ENCODE peak calls at places on chromosomes 13 and 19, in seven cellular contexts. One of them, this sample, is unnamed.

GRCh38 chr13:50319603-50320296 is 304.5 kb downstream of the KCNRG start:
- DNase-seq in stomach: no peak
- DNase-seq in A549: no peak
- DNase-seq in H1: no peak
- DNase-seq in ovary: no peak
- DNase-seq in GM12878: no peak
- DNase-seq in sigmoid colon: no peak
- DNase-seq in this sample: no peak

GRCh38 chr13:53848546-53848945 is 819.9 kb downstream of the OLFM4 start:
- DNase-seq in ovary: no peak
- DNase-seq in stomach: no peak
- DNase-seq in H1: no peak
- DNase-seq in GM12878: no peak
- DNase-seq in sigmoid colon: no peak
- DNase-seq in A549: no peak
- DNase-seq in this sample: no peak

GRCh38 chr13:61954092-61954491 is 538.4 kb upstream of the PCDH20 start:
- DNase-seq in A549: no peak
- DNase-seq in stomach: no peak
- DNase-seq in GM12878: no peak
- DNase-seq in sigmoid colon: no peak
- DNase-seq in ovary: no peak
- DNase-seq in H1: no peak
- DNase-seq in this sample: no peak

GRCh38 chr13:28503182-28503980 is 8.5 kb upstream of the FLT1 start:
- DNase-seq in GM12878: no peak
- DNase-seq in sigmoid colon: no peak
- DNase-seq in A549: no peak
- DNase-seq in ovary: no peak
- DNase-seq in H1: no peak
- DNase-seq in stomach: no peak
- DNase-seq in this sample: no peak

GRCh38 chr19:56126983-56127780 is 6.1 kb upstream of the ZNF787 start:
- DNase-seq in H1: no peak
- DNase-seq in stomach: no peak
- DNase-seq in A549: no peak
- DNase-seq in ovary: no peak
- DNase-seq in GM12878: no peak
- DNase-seq in sigmoid colon: no peak
- DNase-seq in this sample: no peak

GRCh38 chr13:90867336-90867683 is 480.2 kb upstream of the MIR17HG start:
- DNase-seq in H1: peak
- DNase-seq in GM12878: peak
- DNase-seq in A549: peak
- DNase-seq in sigmoid colon: no peak
- DNase-seq in stomach: peak
- DNase-seq in ovary: peak
- DNase-seq in this sample: no peak

GRCh38 chr19:7242601-7243258 is 51.5 kb downstream of the INSR start:
- DNase-seq in ovary: no peak
- DNase-seq in H1: no peak
- DNase-seq in A549: no peak
- DNase-seq in sigmoid colon: no peak
- DNase-seq in stomach: no peak
- DNase-seq in GM12878: peak
- DNase-seq in this sample: no peak

GRCh38 chr13:59208405-59209195 is 955.1 kb downstream of the DIAPH3 start:
- DNase-seq in stomach: no peak
- DNase-seq in A549: no peak
- DNase-seq in ovary: no peak
- DNase-seq in GM12878: no peak
- DNase-seq in sigmoid colon: no peak
- DNase-seq in H1: no peak
- DNase-seq in this sample: no peak

GRCh38 chr19:23802290-23802689 is 43.6 kb upstream of the ZNF681 start:
- DNase-seq in sigmoid colon: no peak
- DNase-seq in GM12878: no peak
- DNase-seq in A549: no peak
- DNase-seq in H1: no peak
- DNase-seq in ovary: no peak
- DNase-seq in stomach: no peak
- DNase-seq in this sample: no peak

GRCh38 chr13:28568286-28568685 is 73.4 kb upstream of the FLT1 start:
- DNase-seq in ovary: no peak
- DNase-seq in sigmoid colon: peak
- DNase-seq in GM12878: no peak
- DNase-seq in A549: no peak
- DNase-seq in stomach: peak
- DNase-seq in H1: no peak
- DNase-seq in this sample: no peak

GRCh38 chr19:46904114-46905060 is 43.6 kb downstream of the ARHGAP35 start:
- DNase-seq in A549: no peak
- DNase-seq in ovary: peak
- DNase-seq in sigmoid colon: peak
- DNase-seq in H1: no peak
- DNase-seq in stomach: no peak
- DNase-seq in GM12878: no peak
- DNase-seq in this sample: no peak

GRCh38 chr13:83752141-83752540 is 130.1 kb downstream of the SLITRK1 start:
- DNase-seq in GM12878: no peak
- DNase-seq in sigmoid colon: no peak
- DNase-seq in ovary: no peak
- DNase-seq in stomach: no peak
- DNase-seq in A549: no peak
- DNase-seq in H1: no peak
- DNase-seq in this sample: no peak

GRCh38 chr13:99173606-99174005 is 27.0 kb upstream of the UBAC2 start:
- DNase-seq in stomach: no peak
- DNase-seq in sigmoid colon: no peak
- DNase-seq in A549: no peak
- DNase-seq in GM12878: no peak
- DNase-seq in H1: no peak
- DNase-seq in ovary: no peak
- DNase-seq in this sample: no peak

GRCh38 chr19:34241513-34242337 is 12.6 kb upstream of the GARRE1 start:
- DNase-seq in sigmoid colon: no peak
- DNase-seq in ovary: no peak
- DNase-seq in A549: peak
- DNase-seq in stomach: peak
- DNase-seq in GM12878: no peak
- DNase-seq in H1: peak
- DNase-seq in this sample: no peak

GRCh38 chr13:75145926-75146325 is 336.0 kb downstream of the TBC1D4 start:
- DNase-seq in H1: no peak
- DNase-seq in A549: no peak
- DNase-seq in GM12878: no peak
- DNase-seq in ovary: no peak
- DNase-seq in sigmoid colon: no peak
- DNase-seq in stomach: no peak
- DNase-seq in this sample: no peak

GRCh38 chr19:46660601-46661019 is 372 bp downstream of the DACT3 start:
- DNase-seq in sigmoid colon: no peak
- DNase-seq in A549: no peak
- DNase-seq in H1: no peak
- DNase-seq in GM12878: no peak
- DNase-seq in ovary: no peak
- DNase-seq in stomach: no peak
- DNase-seq in this sample: no peak

GRCh38 chr13:29886446-29886845 is 36.0 kb upstream of the UBL3 start:
- DNase-seq in A549: no peak
- DNase-seq in stomach: no peak
- DNase-seq in sigmoid colon: no peak
- DNase-seq in GM12878: no peak
- DNase-seq in ovary: no peak
- DNase-seq in H1: no peak
- DNase-seq in this sample: peak

GRCh38 chr19:55075366-55075998 is at the start of gene EPS8L1:
- DNase-seq in A549: no peak
- DNase-seq in stomach: peak
- DNase-seq in ovary: peak
- DNase-seq in GM12878: no peak
- DNase-seq in H1: peak
- DNase-seq in sigmoid colon: no peak
- DNase-seq in this sample: no peak

GRCh38 chr19:35935911-35936737 is at the start of gene LRFN3:
- DNase-seq in GM12878: no peak
- DNase-seq in A549: peak
- DNase-seq in H1: peak
- DNase-seq in sigmoid colon: peak
- DNase-seq in ovary: peak
- DNase-seq in stomach: peak
- DNase-seq in this sample: no peak

GRCh38 chr19:2294377-2295335 is 12.7 kb upstream of the PEAK3 start:
- DNase-seq in sigmoid colon: peak
- DNase-seq in A549: no peak
- DNase-seq in ovary: no peak
- DNase-seq in GM12878: no peak
- DNase-seq in H1: no peak
- DNase-seq in stomach: no peak
- DNase-seq in this sample: no peak

GRCh38 chr19:18171605-18172327 is 1.8 kb upstream of the IFI30 start:
- DNase-seq in sigmoid colon: no peak
- DNase-seq in A549: no peak
- DNase-seq in ovary: no peak
- DNase-seq in stomach: no peak
- DNase-seq in H1: no peak
- DNase-seq in GM12878: no peak
- DNase-seq in this sample: no peak
- TF ChIP-seq EP300 in sigmoid colon: no peak
- TF ChIP-seq EP300 in A549: no peak
- TF ChIP-seq EP300 in ovary: no peak
- TF ChIP-seq EP300 in stomach: no peak
- TF ChIP-seq EP300 in H1: no peak
- TF ChIP-seq EP300 in GM12878: no peak
- TF ChIP-seq EP300 in this sample: no peak

GRCh38 chr19:16373079-16373478 is 48.5 kb downstream of the KLF2 start:
- DNase-seq in sigmoid colon: no peak
- DNase-seq in stomach: no peak
- DNase-seq in H1: no peak
- DNase-seq in ovary: no peak
- DNase-seq in GM12878: no peak
- DNase-seq in A549: no peak
- DNase-seq in this sample: no peak

GRCh38 chr19:16374436-16374835 is 49.8 kb downstream of the KLF2 start:
- DNase-seq in stomach: no peak
- DNase-seq in A549: no peak
- DNase-seq in H1: no peak
- DNase-seq in ovary: no peak
- DNase-seq in GM12878: no peak
- DNase-seq in sigmoid colon: no peak
- DNase-seq in this sample: no peak

GRCh38 chr19:16375157-16375935 is 50.7 kb downstream of the KLF2 start:
- DNase-seq in H1: no peak
- DNase-seq in ovary: no peak
- DNase-seq in A549: no peak
- DNase-seq in sigmoid colon: no peak
- DNase-seq in stomach: no peak
- DNase-seq in GM12878: no peak
- DNase-seq in this sample: no peak

GRCh38 chr19:16373539-16373938 is 48.9 kb downstream of the KLF2 start:
- DNase-seq in A549: no peak
- DNase-seq in sigmoid colon: peak
- DNase-seq in stomach: no peak
- DNase-seq in GM12878: no peak
- DNase-seq in ovary: peak
- DNase-seq in H1: no peak
- DNase-seq in this sample: no peak

DNA sequence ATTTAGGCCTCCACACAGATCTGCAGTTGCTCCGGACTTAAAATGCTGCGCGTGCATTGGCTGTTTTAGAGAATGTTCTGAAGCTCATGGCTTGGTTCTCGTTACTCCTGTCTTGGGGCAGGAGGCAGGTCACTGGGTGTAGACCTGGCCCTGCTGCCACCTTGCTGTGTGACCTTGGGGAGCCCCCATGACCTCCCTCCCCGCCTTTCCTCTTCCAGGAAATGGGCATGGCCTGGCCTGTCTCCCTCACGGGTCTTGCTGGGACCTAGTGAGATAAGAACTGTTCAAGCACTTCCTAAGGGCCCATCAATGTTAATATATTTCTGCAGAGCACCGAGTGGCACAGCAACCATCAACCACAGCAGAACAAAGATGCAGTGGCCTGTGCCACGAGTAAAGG is 49.4 kb downstream of the KLF2 start:
- DNase-seq in A549: no peak
- DNase-seq in H1: no peak
- DNase-seq in GM12878: no peak
- DNase-seq in sigmoid colon: peak
- DNase-seq in ovary: no peak
- DNase-seq in stomach: no peak
- DNase-seq in this sample: no peak
- H3K4me3 ChIP-seq in A549: no peak
- H3K4me3 ChIP-seq in H1: no peak
- H3K4me3 ChIP-seq in GM12878: no peak
- H3K4me3 ChIP-seq in sigmoid colon: no peak
- H3K4me3 ChIP-seq in ovary: no peak
- H3K4me3 ChIP-seq in stomach: no peak
- H3K4me3 ChIP-seq in this sample: no peak

DNA sequence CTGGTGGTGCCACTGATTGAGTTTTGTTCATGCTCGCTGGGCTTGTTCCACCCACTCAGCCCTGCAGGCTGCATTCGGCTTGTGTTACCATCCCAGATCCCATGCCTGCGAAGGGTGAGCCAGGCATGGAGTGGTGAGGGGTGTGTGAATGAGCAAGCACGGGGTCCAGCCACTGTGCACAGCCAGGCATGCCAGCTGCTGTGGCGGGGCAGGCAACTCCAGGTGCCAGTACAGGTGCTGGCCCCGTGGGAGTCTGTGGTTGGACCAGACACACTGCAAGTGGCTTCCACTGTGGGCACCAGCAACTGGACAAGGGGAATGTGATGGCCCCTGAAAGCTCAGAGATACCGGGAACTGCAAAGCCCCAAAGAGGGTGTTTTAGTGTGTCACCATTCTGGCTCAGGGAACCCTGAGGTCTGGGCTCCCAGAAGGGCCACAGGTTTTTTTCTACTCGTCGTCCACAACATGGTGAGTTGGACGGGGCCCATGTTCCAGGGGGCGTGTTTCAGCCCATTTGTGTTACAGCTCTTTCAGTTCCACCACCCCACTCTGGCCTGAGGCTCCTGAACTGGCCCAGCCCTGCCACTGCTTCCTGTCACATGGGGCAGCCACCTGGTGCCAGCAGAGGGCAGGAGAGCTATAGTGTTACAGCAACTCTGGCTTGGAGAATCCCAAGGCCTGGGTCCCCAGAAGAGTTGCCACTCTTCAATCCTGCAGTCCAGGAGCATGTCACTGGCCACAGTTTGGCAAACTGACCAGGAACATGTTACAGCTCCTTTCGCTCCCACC is 217.0 kb upstream of the OBI1 start:
- DNase-seq in H1: peak
- DNase-seq in stomach: no peak
- DNase-seq in sigmoid colon: no peak
- DNase-seq in GM12878: no peak
- DNase-seq in A549: no peak
- DNase-seq in ovary: no peak
- DNase-seq in this sample: no peak
- TF ChIP-seq CTCF in H1: peak
- TF ChIP-seq CTCF in stomach: no peak
- TF ChIP-seq CTCF in sigmoid colon: no peak
- TF ChIP-seq CTCF in GM12878: peak
- TF ChIP-seq CTCF in A549: no peak
- TF ChIP-seq CTCF in ovary: no peak
- TF ChIP-seq CTCF in this sample: no peak

GRCh38 chr19:37691881-37692504 is 27.6 kb downstream of the ZNF607 start:
- DNase-seq in GM12878: peak
- DNase-seq in stomach: peak
- DNase-seq in A549: no peak
- DNase-seq in sigmoid colon: peak
- DNase-seq in H1: peak
- DNase-seq in ovary: peak
- DNase-seq in this sample: peak
- TF ChIP-seq EP300 in GM12878: no peak
- TF ChIP-seq EP300 in stomach: no peak
- TF ChIP-seq EP300 in A549: no peak
- TF ChIP-seq EP300 in sigmoid colon: no peak
- TF ChIP-seq EP300 in H1: no peak
- TF ChIP-seq EP300 in ovary: no peak
- TF ChIP-seq EP300 in this sample: no peak

This sample was measured in esophagus muscularis mucosa.